ENCODE peak calls at places on chromosome 4, in nine cellular contexts. X is pancreas, Q is cardiac fibroblast, P is GM12865, N is fibroblast of mammary gland, D is retinal pigment epithelial cell, M is HL-60, J is psoas muscle, O is AG10803. L is an unnamed sample.

GRCh38 chr4:119207051-119207450 is 5.5 kb upstream of the USP53 start:
- DNase-seq in N (peak), O (peak), D (no peak), P (no peak), Q (peak), J (no peak), X (no peak), M (no peak), L (peak)

GRCh38 chr4:99945718-99946345 is 586 bp downstream of the DNAJB14 start:
- DNase-seq in P (peak), O (peak), N (peak), J (no peak), M (peak), Q (peak), D (no peak), X (no peak), L (peak)

GRCh38 chr4:102503831-102504786 is 3.0 kb downstream of the NFKB1 start:
- DNase-seq in X (no peak), M (no peak), D (no peak), P (no peak), Q (no peak), J (no peak), O (no peak), N (no peak), L (no peak)

GRCh38 chr4:170271723-170272122 is 182.0 kb upstream of the AADAT start:
- DNase-seq in M (no peak), Q (no peak), P (peak), X (no peak), O (no peak), J (no peak), N (no peak), D (no peak), L (no peak)

GRCh38 chr4:8260656-8261111 is 8.9 kb upstream of the HTRA3 start:
- DNase-seq in O (peak), J (peak), X (no peak), P (no peak), D (no peak), M (no peak), N (peak), Q (peak), L (peak)

GRCh38 chr4:6969826-6970800 is 60.5 kb downstream of the TBC1D14 start:
- DNase-seq in X (no peak), O (no peak), D (no peak), J (no peak), P (peak), Q (no peak), N (no peak), M (no peak), L (no peak)

GRCh38 chr4:7929530-7929951 is 10.1 kb downstream of the AFAP1 start:
- DNase-seq in Q (no peak), N (no peak), P (no peak), D (no peak), M (no peak), O (no peak), J (no peak), X (peak), L (peak)

GRCh38 chr4:7462509-7462971 is 27.8 kb upstream of the PSAPL1 start:
- DNase-seq in X (no peak), M (no peak), N (peak), P (no peak), D (no peak), J (no peak), O (peak), Q (no peak), L (no peak)

GRCh38 chr4:3233391-3234071 is 15.4 kb upstream of the MSANTD1 start:
- DNase-seq in Q (peak), P (no peak), M (no peak), N (peak), O (peak), J (no peak), D (no peak), X (no peak), L (no peak)

GRCh38 chr4:87511500-87511899 is 17.7 kb downstream of the SPARCL1 start:
- DNase-seq in J (no peak), D (no peak), X (no peak), Q (no peak), N (no peak), O (no peak), P (no peak), M (no peak), L (no peak)
- H3K4me3 ChIP-seq in J (no peak), D (no peak), X (no peak), Q (no peak), N (no peak), O (no peak), P (no peak), M (no peak), L (no peak)

DNA sequence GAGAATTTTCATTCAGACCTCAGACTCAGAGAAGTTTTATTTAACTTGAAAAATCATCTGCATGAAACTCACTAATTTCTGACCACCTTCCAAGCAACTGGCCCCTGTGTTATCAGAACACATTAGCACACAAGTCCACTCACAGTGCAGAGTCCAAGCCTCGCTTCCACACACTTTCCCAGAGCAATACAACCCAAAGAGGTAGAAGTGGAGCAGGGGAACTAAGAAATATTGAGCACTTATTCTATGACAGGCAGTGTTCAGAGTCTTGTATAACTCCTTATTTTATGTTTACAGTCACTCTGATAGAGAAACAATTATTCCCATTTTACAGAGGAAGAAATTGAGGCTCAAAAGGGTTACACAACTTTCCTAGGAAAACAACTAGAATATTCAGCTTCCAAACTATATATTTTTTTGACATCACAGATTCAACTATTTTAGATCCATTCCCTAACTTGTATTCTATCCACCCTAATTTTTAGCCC is 18.3 kb upstream of the TMEM154 start:
- DNase-seq in O (no peak), X (no peak), D (no peak), N (no peak), P (no peak), Q (no peak), J (no peak), M (no peak), L (no peak)
- TF ChIP-seq CTCF in O (no peak), X (no peak), D (no peak), N (no peak), P (no peak), Q (no peak), J (no peak), M (no peak), L (no peak)

DNA sequence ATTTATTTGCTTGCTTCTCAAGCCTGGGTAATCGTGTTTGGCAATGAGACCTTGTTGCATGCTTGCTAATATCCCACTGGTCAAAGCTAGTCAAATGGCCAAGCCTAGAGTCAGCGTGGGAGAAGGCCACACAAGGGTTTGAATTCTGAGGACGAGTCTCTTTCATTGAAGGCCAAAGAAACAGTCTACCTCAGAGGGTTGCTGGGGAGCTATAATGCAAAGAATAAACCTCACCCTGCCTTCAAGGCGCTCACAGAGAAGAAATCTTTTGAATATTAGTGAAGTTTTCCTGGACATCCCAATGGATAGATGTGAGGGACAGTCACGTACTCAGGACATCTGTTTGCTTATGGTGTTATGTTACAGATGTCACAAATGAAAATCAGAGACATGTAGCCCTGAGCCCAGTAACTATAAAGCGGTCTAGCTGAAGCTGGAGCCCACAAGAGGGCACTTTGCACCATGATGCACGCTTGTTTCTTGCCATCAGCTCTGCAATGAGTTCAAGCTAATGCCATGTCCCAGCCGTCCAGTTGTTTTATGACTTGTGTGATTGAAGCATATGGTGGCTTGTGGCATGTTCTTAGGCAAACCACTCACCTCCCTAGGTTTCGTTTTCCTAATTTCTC is 1.1 kb upstream of the TLR3 start:
- DNase-seq in P (peak), M (peak), Q (peak), J (no peak), D (no peak), X (peak), N (peak), O (peak), L (peak)
- H3K4me3 ChIP-seq in P (no peak), M (peak), Q (peak), J (peak), D (no peak), X (peak), N (no peak), O (peak), L (peak)

GRCh38 chr4:146193628-146194027 is 18.1 kb downstream of the LSM6 start:
- DNase-seq in D (no peak), X (no peak), M (no peak), P (no peak), Q (no peak), O (no peak), J (no peak), N (no peak), L (no peak)
- TF ChIP-seq CTCF in D (no peak), X (no peak), M (no peak), P (no peak), Q (no peak), O (no peak), J (no peak), N (no peak), L (no peak)

DNA sequence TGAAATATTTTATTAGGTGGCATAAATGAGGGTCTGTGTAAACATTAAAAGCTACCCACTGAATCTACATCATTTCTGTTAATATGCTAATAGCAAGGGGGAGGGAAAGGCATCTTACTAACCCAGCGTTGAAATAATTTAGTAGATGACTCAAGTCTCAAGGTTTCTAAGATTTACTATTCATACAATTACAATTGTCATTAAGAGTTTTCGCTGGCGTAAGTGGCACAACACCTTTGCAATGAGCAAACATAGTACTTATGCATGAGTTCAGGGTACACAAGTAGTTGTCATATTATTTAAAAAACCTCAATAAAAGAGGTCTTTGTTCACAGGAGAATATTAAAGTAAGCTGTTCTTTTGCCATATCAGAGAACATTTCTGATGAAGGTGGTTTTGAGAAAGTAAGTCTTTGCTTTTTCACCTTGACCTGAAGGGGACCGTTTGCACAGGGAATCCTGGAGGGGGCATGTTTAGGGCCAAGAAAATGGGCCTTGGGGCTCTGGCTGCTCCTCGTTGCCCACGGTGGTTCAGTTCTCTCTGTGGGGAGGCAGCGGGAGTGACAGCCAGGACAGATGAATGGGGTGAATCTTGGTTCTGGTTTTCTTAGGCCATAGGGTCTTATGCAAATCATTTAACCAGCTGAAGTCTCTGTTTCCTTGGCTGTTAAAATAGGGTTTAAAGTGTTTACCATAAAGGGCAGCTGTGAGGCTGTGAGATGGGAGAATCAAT is 4.4 kb upstream of the RHOH start:
- DNase-seq in O (no peak), P (peak), M (no peak), Q (no peak), N (peak), D (no peak), X (no peak), J (no peak), L (no peak)
- H3K4me3 ChIP-seq in O (no peak), P (peak), M (no peak), Q (no peak), N (no peak), D (no peak), X (no peak), J (no peak), L (no peak)

GRCh38 chr4:53186714-53187358 is 179.0 kb downstream of the SCFD2 start:
- DNase-seq in X (no peak), O (no peak), Q (peak), D (no peak), P (no peak), N (no peak), M (no peak), J (no peak), L (no peak)
- TF ChIP-seq CTCF in X (no peak), O (no peak), Q (no peak), D (no peak), P (no peak), N (no peak), M (no peak), J (no peak), L (no peak)

L was measured in astrocyte of the spinal cord.